ENCODE peak calls at places on chromosomes 7 and 10, in six cellular contexts. R is HCT116, E is K562, W is GM12878, M is HepG2, O is H1. D is an unnamed sample.

GRCh38 chr7:52786174-52786573 is 249.3 kb upstream of the POM121L12 start:
- DNase-seq in R (no peak), E (no peak), W (no peak), M (no peak), O (no peak), D (peak; percentile 25)

GRCh38 chr7:99372275-99373085 is 2.0 kb upstream of the ARPC1B start:
- DNase-seq in R (no peak), E (no peak), W (no peak), M (peak; percentile 97), O (no peak), D (no peak)

GRCh38 chr10:92699518-92700272 is 9.9 kb downstream of the HHEX start:
- DNase-seq in R (no peak), E (peak; percentile 49), W (no peak), M (no peak), O (peak; percentile 69), D (peak; percentile 73)

GRCh38 chr10:89283988-89284475 is 17.8 kb upstream of the IFIT2 start:
- DNase-seq in R (no peak), E (no peak), W (no peak), M (peak; percentile 16), O (no peak), D (peak; percentile 70)

GRCh38 chr10:77516575-77516974 is 121.0 kb downstream of the KCNMA1 start:
- DNase-seq in R (no peak), E (no peak), W (no peak), M (no peak), O (no peak), D (no peak)

GRCh38 chr10:38600146-38600545 is 506.0 kb downstream of the ZNF37A start:
- DNase-seq in R (no peak), E (no peak), W (no peak), M (no peak), O (no peak), D (no peak)

GRCh38 chr10:60846173-60846572 is 67.9 kb downstream of the CDK1 start:
- DNase-seq in R (peak; percentile 15), E (no peak), W (no peak), M (peak; percentile 9), O (no peak), D (no peak)

GRCh38 chr10:133390597-133391248 is 3.2 kb upstream of the MTG1 start:
- DNase-seq in R (no peak), E (no peak), W (no peak), M (no peak), O (no peak), D (no peak)

GRCh38 chr7:47405286-47405904 is 176.5 kb downstream of the TNS3 start:
- DNase-seq in R (no peak), E (no peak), W (no peak), M (no peak), O (no peak), D (no peak)

GRCh38 chr10:22637491-22637890 is 76.9 kb downstream of the PIP4K2A start:
- DNase-seq in R (no peak), E (no peak), W (no peak), M (no peak), O (no peak), D (no peak)

GRCh38 chr7:25759748-25760147 is 392.2 kb upstream of the NFE2L3 start:
- DNase-seq in R (no peak), E (no peak), W (no peak), M (no peak), O (peak; percentile 45), D (no peak)

GRCh38 chr7:1432411-1433082 is 26.7 kb downstream of the MICALL2 start:
- DNase-seq in R (peak; percentile 21), E (peak; percentile 76), W (no peak), M (peak; percentile 35), O (peak; percentile 97), D (peak; percentile 94)

GRCh38 chr10:119287613-119287991 is 80.2 kb downstream of the GRK5 start:
- DNase-seq in R (no peak), E (no peak), W (no peak), M (no peak), O (no peak), D (no peak)

GRCh38 chr10:119284679-119285096 is 77.3 kb downstream of the GRK5 start:
- DNase-seq in R (no peak), E (no peak), W (no peak), M (no peak), O (no peak), D (no peak)

GRCh38 chr10:119286983-119287612 is 79.7 kb downstream of the GRK5 start:
- DNase-seq in R (no peak), E (no peak), W (no peak), M (no peak), O (no peak), D (no peak)

GRCh38 chr10:119285495-119286267 is 78.3 kb downstream of the GRK5 start:
- DNase-seq in R (no peak), E (no peak), W (no peak), M (no peak), O (no peak), D (no peak)

DNA sequence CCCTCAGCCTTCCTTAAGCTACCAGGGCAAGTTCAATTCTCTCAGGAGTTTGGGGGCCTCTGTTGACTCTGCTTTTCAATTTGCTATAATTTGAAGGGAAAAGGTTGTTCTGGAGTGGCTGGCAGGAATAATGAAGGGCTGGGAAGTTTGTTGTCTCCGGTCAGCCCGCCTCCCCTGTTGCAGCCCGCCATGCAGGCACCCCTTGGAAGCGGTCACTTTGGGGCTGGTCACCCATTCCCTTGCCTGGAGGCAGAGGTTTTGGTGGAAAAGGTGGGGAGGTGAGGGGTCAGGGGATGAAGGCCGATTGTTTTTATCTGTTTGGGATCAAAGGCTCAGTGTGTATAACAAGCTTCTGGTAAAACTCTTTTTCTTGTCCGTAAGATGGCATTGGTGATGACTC is 79.1 kb downstream of the GRK5 start:
- DNase-seq in R (no peak), E (no peak), W (no peak), M (no peak), O (no peak), D (no peak)
- TF ChIP-seq JUND in R (no peak), E (no peak), W (no peak), M (no peak), O (no peak), D (no peak)

GRCh38 chr7:130937830-130938229 is 203.8 kb upstream of the KLF14 start:
- DNase-seq in R (no peak), E (no peak), W (no peak), M (no peak), O (no peak), D (no peak)
- H3K4me2 ChIP-seq in R (no peak overlapping the region), E (no peak overlapping the region), W (no peak overlapping the region), M (no peak overlapping the region), O (no peak overlapping the region), D (no peak overlapping the region)

GRCh38 chr10:82552273-82552672 is 677.3 kb downstream of the NRG3 start:
- DNase-seq in R (no peak), E (no peak), W (no peak), M (no peak), O (no peak), D (no peak)

GRCh38 chr10:82551501-82551900 is 676.5 kb downstream of the NRG3 start:
- DNase-seq in R (no peak), E (no peak), W (no peak), M (no peak), O (no peak), D (no peak)
- TF ChIP-seq JUND in R (no peak), E (no peak), W (no peak), M (no peak), O (no peak), D (no peak)

DNA sequence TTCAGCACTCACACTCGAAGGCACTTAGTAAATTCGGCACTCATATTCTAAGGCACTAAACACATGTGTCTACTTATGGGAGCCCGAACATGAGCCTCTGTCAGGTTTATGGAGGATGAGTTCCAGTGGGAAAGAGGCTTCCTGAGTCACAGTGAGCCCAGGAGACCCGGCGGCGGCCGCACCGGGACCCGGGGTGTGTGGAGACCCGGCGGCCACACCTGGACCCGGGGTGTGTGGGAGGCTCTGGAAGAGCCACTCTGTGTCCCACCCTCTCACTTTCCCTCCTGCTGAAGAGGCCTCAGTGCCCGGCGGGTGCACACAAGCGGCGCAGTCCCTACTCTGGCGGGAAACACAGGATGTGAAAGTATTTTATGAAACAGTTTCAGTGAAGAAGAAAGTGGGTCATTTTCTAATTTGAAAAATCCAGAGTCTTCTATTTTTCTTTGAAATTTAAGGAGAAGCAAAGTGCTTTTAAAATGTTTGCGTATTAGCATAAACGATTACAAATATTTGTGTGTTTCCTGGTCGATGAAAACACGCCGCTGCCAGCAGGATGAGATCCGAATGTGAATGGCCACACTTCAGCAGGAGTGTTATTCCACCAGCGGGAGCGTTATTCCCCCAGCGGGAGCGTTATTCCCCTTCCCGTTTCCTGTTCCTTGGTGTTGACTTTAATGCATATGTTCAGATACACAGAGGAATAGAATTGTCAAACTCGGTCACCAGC is 625.1 kb downstream of the DNAJB6 start:
- DNase-seq in R (no peak), E (no peak), W (no peak), M (no peak), O (no peak), D (no peak)
- H3K4me2 ChIP-seq in R (no peak overlapping the region), E (no peak overlapping the region), W (no peak overlapping the region), M (no peak overlapping the region), O (peak overlapping the region; percentile 55), D (no peak overlapping the region)